ENCODE peak calls at places on chromosomes 3 and 15, in nine cellular contexts. One of them, this sample, is unnamed.

GRCh38 chr3:133477497-133477896 is 77.6 kb downstream of the BFSP2 start:
- DNase-seq in psoas muscle: no peak
- DNase-seq in AG04449: no peak
- DNase-seq in GM23248: no peak
- DNase-seq in fibroblast of pulmonary artery: no peak
- DNase-seq in uterus: no peak
- DNase-seq in cardiac fibroblast: no peak
- DNase-seq in suprapubic skin: no peak
- DNase-seq in fibroblast of villous mesenchyme: no peak
- DNase-seq in this sample: no peak

GRCh38 chr15:76840830-76841460 is 64.2 kb downstream of the SCAPER start:
- DNase-seq in psoas muscle: no peak
- DNase-seq in AG04449: no peak
- DNase-seq in GM23248: peak
- DNase-seq in fibroblast of pulmonary artery: peak
- DNase-seq in uterus: no peak
- DNase-seq in cardiac fibroblast: peak
- DNase-seq in suprapubic skin: no peak
- DNase-seq in fibroblast of villous mesenchyme: peak
- DNase-seq in this sample: peak

GRCh38 chr3:73080201-73080966 is 18.9 kb downstream of the EBLN2 start:
- DNase-seq in psoas muscle: no peak
- DNase-seq in AG04449: no peak
- DNase-seq in GM23248: no peak
- DNase-seq in fibroblast of pulmonary artery: peak
- DNase-seq in uterus: no peak
- DNase-seq in cardiac fibroblast: no peak
- DNase-seq in suprapubic skin: no peak
- DNase-seq in fibroblast of villous mesenchyme: no peak
- DNase-seq in this sample: no peak

GRCh38 chr3:150830094-150830681 is 67.2 kb upstream of the SIAH2 start:
- DNase-seq in psoas muscle: no peak
- DNase-seq in AG04449: no peak
- DNase-seq in GM23248: peak
- DNase-seq in fibroblast of pulmonary artery: no peak
- DNase-seq in uterus: no peak
- DNase-seq in cardiac fibroblast: no peak
- DNase-seq in suprapubic skin: no peak
- DNase-seq in fibroblast of villous mesenchyme: no peak
- DNase-seq in this sample: no peak

GRCh38 chr3:39126532-39127071 is 19.1 kb downstream of the TTC21A start:
- DNase-seq in psoas muscle: no peak
- DNase-seq in AG04449: no peak
- DNase-seq in GM23248: peak
- DNase-seq in fibroblast of pulmonary artery: peak
- DNase-seq in uterus: peak
- DNase-seq in cardiac fibroblast: peak
- DNase-seq in suprapubic skin: no peak
- DNase-seq in fibroblast of villous mesenchyme: peak
- DNase-seq in this sample: peak

GRCh38 chr3:133887075-133887950 is 8.4 kb downstream of the RAB6B start:
- DNase-seq in psoas muscle: no peak
- DNase-seq in AG04449: no peak
- DNase-seq in GM23248: no peak
- DNase-seq in fibroblast of pulmonary artery: no peak
- DNase-seq in uterus: no peak
- DNase-seq in cardiac fibroblast: no peak
- DNase-seq in suprapubic skin: no peak
- DNase-seq in fibroblast of villous mesenchyme: no peak
- DNase-seq in this sample: no peak

GRCh38 chr3:89692601-89693000 is 585.2 kb downstream of the EPHA3 start:
- DNase-seq in psoas muscle: no peak
- DNase-seq in AG04449: no peak
- DNase-seq in GM23248: no peak
- DNase-seq in fibroblast of pulmonary artery: no peak
- DNase-seq in uterus: no peak
- DNase-seq in cardiac fibroblast: peak
- DNase-seq in suprapubic skin: no peak
- DNase-seq in fibroblast of villous mesenchyme: no peak
- DNase-seq in this sample: no peak

GRCh38 chr15:57500979-57501576 is 90.6 kb upstream of the MYZAP start:
- DNase-seq in psoas muscle: no peak
- DNase-seq in AG04449: no peak
- DNase-seq in GM23248: peak
- DNase-seq in fibroblast of pulmonary artery: peak
- DNase-seq in uterus: no peak
- DNase-seq in cardiac fibroblast: peak
- DNase-seq in suprapubic skin: no peak
- DNase-seq in fibroblast of villous mesenchyme: no peak
- DNase-seq in this sample: no peak

GRCh38 chr15:45662375-45662774 is 27.5 kb downstream of the SQOR start:
- DNase-seq in psoas muscle: no peak
- DNase-seq in AG04449: no peak
- DNase-seq in GM23248: no peak
- DNase-seq in fibroblast of pulmonary artery: no peak
- DNase-seq in uterus: no peak
- DNase-seq in cardiac fibroblast: no peak
- DNase-seq in suprapubic skin: no peak
- DNase-seq in fibroblast of villous mesenchyme: no peak
- DNase-seq in this sample: no peak

GRCh38 chr3:192514754-192515660 is 212.3 kb downstream of the FGF12 start:
- DNase-seq in psoas muscle: peak
- DNase-seq in AG04449: no peak
- DNase-seq in GM23248: peak
- DNase-seq in fibroblast of pulmonary artery: no peak
- DNase-seq in uterus: no peak
- DNase-seq in cardiac fibroblast: no peak
- DNase-seq in suprapubic skin: no peak
- DNase-seq in fibroblast of villous mesenchyme: no peak
- DNase-seq in this sample: no peak

GRCh38 chr15:101127503-101128076 is 124.3 kb downstream of the CHSY1 start:
- DNase-seq in psoas muscle: peak
- DNase-seq in AG04449: peak
- DNase-seq in GM23248: peak
- DNase-seq in fibroblast of pulmonary artery: peak
- DNase-seq in uterus: peak
- DNase-seq in cardiac fibroblast: peak
- DNase-seq in suprapubic skin: no peak
- DNase-seq in fibroblast of villous mesenchyme: peak
- DNase-seq in this sample: peak

GRCh38 chr15:88385078-88385700 is 82.0 kb downstream of the MRPL46 start:
- DNase-seq in psoas muscle: no peak
- DNase-seq in AG04449: no peak
- DNase-seq in GM23248: peak
- DNase-seq in fibroblast of pulmonary artery: no peak
- DNase-seq in uterus: no peak
- DNase-seq in cardiac fibroblast: no peak
- DNase-seq in suprapubic skin: no peak
- DNase-seq in fibroblast of villous mesenchyme: no peak
- DNase-seq in this sample: no peak

GRCh38 chr15:45378149-45378912 is at the start of gene GATM:
- DNase-seq in psoas muscle: peak
- DNase-seq in AG04449: no peak
- DNase-seq in GM23248: peak
- DNase-seq in fibroblast of pulmonary artery: peak
- DNase-seq in uterus: peak
- DNase-seq in cardiac fibroblast: peak
- DNase-seq in suprapubic skin: peak
- DNase-seq in fibroblast of villous mesenchyme: peak
- DNase-seq in this sample: peak

GRCh38 chr3:3023106-3023505 is 87.1 kb downstream of the IL5RA start:
- DNase-seq in psoas muscle: no peak
- DNase-seq in AG04449: no peak
- DNase-seq in GM23248: no peak
- DNase-seq in fibroblast of pulmonary artery: no peak
- DNase-seq in uterus: no peak
- DNase-seq in cardiac fibroblast: no peak
- DNase-seq in suprapubic skin: no peak
- DNase-seq in fibroblast of villous mesenchyme: no peak
- DNase-seq in this sample: no peak

GRCh38 chr15:70301396-70301795 is 203.7 kb upstream of the TLE3 start:
- DNase-seq in psoas muscle: no peak
- DNase-seq in AG04449: no peak
- DNase-seq in GM23248: no peak
- DNase-seq in fibroblast of pulmonary artery: no peak
- DNase-seq in uterus: no peak
- DNase-seq in cardiac fibroblast: no peak
- DNase-seq in suprapubic skin: no peak
- DNase-seq in fibroblast of villous mesenchyme: no peak
- DNase-seq in this sample: no peak

GRCh38 chr3:4990061-4990460 is 10.8 kb downstream of the BHLHE40 start:
- DNase-seq in psoas muscle: no peak
- DNase-seq in AG04449: no peak
- DNase-seq in GM23248: peak
- DNase-seq in fibroblast of pulmonary artery: peak
- DNase-seq in uterus: no peak
- DNase-seq in cardiac fibroblast: peak
- DNase-seq in suprapubic skin: no peak
- DNase-seq in fibroblast of villous mesenchyme: no peak
- DNase-seq in this sample: no peak

GRCh38 chr15:78697449-78697848 is 56.4 kb upstream of the CHRNB4 start:
- DNase-seq in psoas muscle: no peak
- DNase-seq in AG04449: no peak
- DNase-seq in GM23248: no peak
- DNase-seq in fibroblast of pulmonary artery: no peak
- DNase-seq in uterus: no peak
- DNase-seq in cardiac fibroblast: no peak
- DNase-seq in suprapubic skin: no peak
- DNase-seq in fibroblast of villous mesenchyme: no peak
- DNase-seq in this sample: no peak

GRCh38 chr3:65732060-65732933 is 306.4 kb downstream of the MAGI1 start:
- DNase-seq in psoas muscle: no peak
- DNase-seq in AG04449: no peak
- DNase-seq in GM23248: peak
- DNase-seq in fibroblast of pulmonary artery: peak
- DNase-seq in uterus: no peak
- DNase-seq in cardiac fibroblast: peak
- DNase-seq in suprapubic skin: no peak
- DNase-seq in fibroblast of villous mesenchyme: peak
- DNase-seq in this sample: peak
- H3K4me3 ChIP-seq in psoas muscle: no peak
- H3K4me3 ChIP-seq in AG04449: no peak
- H3K4me3 ChIP-seq in GM23248: peak
- H3K4me3 ChIP-seq in fibroblast of pulmonary artery: no peak
- H3K4me3 ChIP-seq in uterus: no peak
- H3K4me3 ChIP-seq in cardiac fibroblast: no peak
- H3K4me3 ChIP-seq in suprapubic skin: no peak
- H3K4me3 ChIP-seq in fibroblast of villous mesenchyme: no peak
- H3K4me3 ChIP-seq in this sample: no peak

GRCh38 chr3:172522871-172523818 is at the start of gene TNFSF10:
- DNase-seq in psoas muscle: peak
- DNase-seq in AG04449: no peak
- DNase-seq in GM23248: peak
- DNase-seq in fibroblast of pulmonary artery: peak
- DNase-seq in uterus: peak
- DNase-seq in cardiac fibroblast: no peak
- DNase-seq in suprapubic skin: peak
- DNase-seq in fibroblast of villous mesenchyme: peak
- DNase-seq in this sample: peak
- H3K4me3 ChIP-seq in psoas muscle: peak
- H3K4me3 ChIP-seq in AG04449: no peak
- H3K4me3 ChIP-seq in GM23248: peak
- H3K4me3 ChIP-seq in fibroblast of pulmonary artery: peak
- H3K4me3 ChIP-seq in uterus: peak
- H3K4me3 ChIP-seq in cardiac fibroblast: no peak
- H3K4me3 ChIP-seq in suprapubic skin: peak
- H3K4me3 ChIP-seq in fibroblast of villous mesenchyme: peak
- H3K4me3 ChIP-seq in this sample: no peak

DNA sequence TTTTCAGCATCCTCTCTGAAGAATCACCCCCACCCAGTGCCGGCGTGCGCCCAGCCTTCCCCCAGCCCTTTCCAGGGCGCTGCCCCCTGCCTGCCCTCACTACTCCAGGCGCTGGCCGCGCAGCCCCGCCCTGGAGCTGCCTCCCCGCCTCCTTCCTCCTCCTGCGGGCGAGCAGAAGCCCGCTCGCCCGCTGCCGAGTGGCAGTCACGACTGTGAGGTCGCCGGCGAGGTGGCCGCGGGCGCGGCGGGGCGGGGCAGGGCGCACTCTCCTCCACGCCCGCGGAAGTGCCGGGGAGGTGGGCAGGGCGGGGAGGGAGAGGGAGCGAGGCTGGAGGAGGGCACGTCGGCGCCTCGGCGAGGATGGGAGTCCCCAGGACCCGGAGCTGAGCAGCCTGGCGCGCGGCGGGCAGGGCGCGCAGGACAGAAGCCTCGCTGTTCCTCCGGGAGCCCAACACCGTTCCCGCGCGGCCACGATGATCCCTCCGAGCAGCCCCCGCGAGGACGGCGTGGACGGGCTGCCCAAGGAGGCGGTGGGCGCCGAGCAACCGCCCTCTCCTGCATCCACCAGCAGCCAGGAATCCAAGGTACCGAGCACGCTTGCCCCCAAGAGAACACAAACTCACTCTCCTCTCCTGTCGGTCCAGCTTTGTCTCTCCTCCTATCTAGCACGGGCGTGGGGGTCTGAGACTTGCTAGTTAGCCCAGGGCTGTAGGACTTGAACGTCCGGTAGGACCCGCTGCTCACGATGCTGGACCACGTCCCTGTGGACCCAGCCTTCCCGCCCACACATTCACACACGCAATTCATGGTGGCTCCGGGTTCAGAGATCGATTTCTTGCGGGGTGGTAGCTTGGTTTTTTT is at the start of gene STAC:
- DNase-seq in psoas muscle: peak
- DNase-seq in AG04449: no peak
- DNase-seq in GM23248: peak
- DNase-seq in fibroblast of pulmonary artery: no peak
- DNase-seq in uterus: peak
- DNase-seq in cardiac fibroblast: no peak
- DNase-seq in suprapubic skin: no peak
- DNase-seq in fibroblast of villous mesenchyme: no peak
- DNase-seq in this sample: no peak
- H3K4me3 ChIP-seq in psoas muscle: peak
- H3K4me3 ChIP-seq in AG04449: peak
- H3K4me3 ChIP-seq in GM23248: peak
- H3K4me3 ChIP-seq in fibroblast of pulmonary artery: peak
- H3K4me3 ChIP-seq in uterus: peak
- H3K4me3 ChIP-seq in cardiac fibroblast: peak
- H3K4me3 ChIP-seq in suprapubic skin: peak
- H3K4me3 ChIP-seq in fibroblast of villous mesenchyme: peak
- H3K4me3 ChIP-seq in this sample: peak

DNA sequence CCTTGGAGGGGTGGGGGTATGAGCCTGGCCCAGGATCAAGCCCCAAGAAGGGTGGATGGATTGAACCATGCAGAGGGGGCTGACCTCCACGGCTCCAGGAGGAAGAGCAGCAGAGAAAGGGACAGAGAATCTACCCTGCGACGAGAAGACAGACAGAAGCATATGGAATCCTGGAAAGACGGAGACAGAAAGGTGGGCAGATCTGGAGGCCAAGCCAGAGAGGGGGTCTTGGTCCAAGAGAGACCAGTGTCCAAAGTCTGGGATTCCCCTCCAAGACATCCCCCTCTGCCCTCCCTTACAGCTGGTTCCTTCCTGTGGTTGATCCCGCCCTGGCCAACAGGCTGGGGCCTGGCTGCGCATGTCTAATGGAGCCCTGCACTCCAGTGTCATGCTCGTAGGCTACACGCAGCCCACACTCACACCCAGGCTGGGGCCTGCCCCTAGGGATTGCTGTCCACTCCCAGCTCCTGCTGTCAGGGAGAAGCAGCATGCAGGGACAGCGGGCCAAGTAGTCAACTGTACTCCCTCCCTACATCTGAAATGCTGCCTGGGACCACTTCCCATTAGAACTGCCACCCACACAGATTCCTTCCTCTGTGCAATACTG is 16.3 kb downstream of the ALS2CL start:
- DNase-seq in psoas muscle: peak
- DNase-seq in AG04449: no peak
- DNase-seq in GM23248: peak
- DNase-seq in fibroblast of pulmonary artery: peak
- DNase-seq in uterus: peak
- DNase-seq in cardiac fibroblast: peak
- DNase-seq in suprapubic skin: no peak
- DNase-seq in fibroblast of villous mesenchyme: peak
- DNase-seq in this sample: no peak
- H3K4me3 ChIP-seq in psoas muscle: no peak
- H3K4me3 ChIP-seq in AG04449: no peak
- H3K4me3 ChIP-seq in GM23248: no peak
- H3K4me3 ChIP-seq in fibroblast of pulmonary artery: no peak
- H3K4me3 ChIP-seq in uterus: no peak
- H3K4me3 ChIP-seq in cardiac fibroblast: no peak
- H3K4me3 ChIP-seq in suprapubic skin: no peak
- H3K4me3 ChIP-seq in fibroblast of villous mesenchyme: no peak
- H3K4me3 ChIP-seq in this sample: no peak

This sample was measured in foreskin fibroblast.